ENCODE peak calls at places on chromosomes 16 and 17, in seven cellular contexts. G is tibial nerve, O is Caco-2, X is uterus, Q is fibroblast of lung, M is left lung, C is epithelial cell of esophagus. P is an unnamed sample.
A peak's percentile ranks its signal among the peaks of the same experiment; 100 is the strongest.

GRCh38 chr17:48814504-48814903 is 2.5 kb downstream of the TTLL6 start:
- DNase-seq in G (no peak), O (peak; percentile 87), X (peak; percentile 22), Q (peak; percentile 51), M (no peak), C (peak; percentile 58), P (no peak)

GRCh38 chr17:41265078-41265477 is at the start of gene KRTAP9-6:
- DNase-seq in G (no peak), O (no peak), X (no peak), Q (no peak), M (no peak), C (no peak), P (no peak)

GRCh38 chr17:28744104-28744801 is 442 bp downstream of the TRAF4 start:
- DNase-seq in G (no peak), O (peak; percentile 90), X (peak; percentile 67), Q (peak; percentile 65), M (peak; percentile 86), C (peak; percentile 37), P (no peak)

GRCh38 chr17:34117811-34118210 is 137.3 kb upstream of the CCL2 start:
- DNase-seq in G (no peak), O (no peak), X (no peak), Q (no peak), M (no peak), C (no peak), P (no peak)

GRCh38 chr16:19809121-19809635 is 75.5 kb downstream of the GPRC5B start:
- DNase-seq in G (no peak), O (no peak), X (no peak), Q (no peak), M (peak; percentile 48), C (no peak), P (no peak)

GRCh38 chr16:3610698-3611144 is 685 bp downstream of the SLX4 start:
- DNase-seq in G (no peak), O (no peak), X (no peak), Q (no peak), M (no peak), C (peak; percentile 23), P (no peak)

GRCh38 chr17:42163113-42163512 is 8.3 kb upstream of the RAB5C start:
- DNase-seq in G (no peak), O (no peak), X (no peak), Q (no peak), M (no peak), C (no peak), P (no peak)

GRCh38 chr16:69567031-69567680 is 1.4 kb downstream of the NFAT5 start:
- DNase-seq in G (no peak), O (peak; percentile 52), X (no peak), Q (no peak), M (no peak), C (peak; percentile 61), P (no peak)

GRCh38 chr16:82192665-82193064 is 22.6 kb upstream of the MPHOSPH6 start:
- DNase-seq in G (no peak), O (no peak), X (no peak), Q (peak; percentile 62), M (no peak), C (peak; percentile 91), P (no peak)

GRCh38 chr17:492015-492399 is 139.4 kb upstream of the RPH3AL start:
- DNase-seq in G (no peak), O (no peak), X (no peak), Q (no peak), M (no peak), C (no peak), P (no peak)

GRCh38 chr16:74275031-74275636 is 21.5 kb upstream of the PSMD7 start:
- DNase-seq in G (no peak), O (no peak), X (no peak), Q (peak; percentile 53), M (no peak), C (peak; percentile 46), P (no peak)

GRCh38 chr16:77732241-77732946 is 10.1 kb downstream of the NUDT7 start:
- DNase-seq in G (no peak), O (no peak), X (no peak), Q (peak; percentile 84), M (no peak), C (peak; percentile 79), P (no peak)

GRCh38 chr17:71127416-71127815 is 958.1 kb downstream of the KCNJ2 start:
- DNase-seq in G (no peak), O (no peak), X (no peak), Q (no peak), M (no peak), C (no peak), P (no peak)

GRCh38 chr17:81665205-81666091 is 957 bp downstream of the OXLD1 start:
- DNase-seq in G (no peak), O (peak; percentile 65), X (no peak), Q (peak; percentile 23), M (no peak), C (peak; percentile 38), P (no peak)

GRCh38 chr17:58308985-58309917 is 19.3 kb downstream of the TSPOAP1 start:
- DNase-seq in G (no peak), O (no peak), X (peak; percentile 7), Q (no peak), M (peak; percentile 49), C (no peak), P (no peak)

GRCh38 chr16:49081556-49081955 is 200.1 kb downstream of the CBLN1 start:
- DNase-seq in G (no peak), O (no peak), X (no peak), Q (no peak), M (no peak), C (peak; percentile 73), P (no peak)

GRCh38 chr16:20326336-20326735 is 977 bp downstream of the GP2 start:
- DNase-seq in G (no peak), O (no peak), X (no peak), Q (no peak), M (no peak), C (no peak), P (no peak)

GRCh38 chr16:472199-472504 is 46.7 kb downstream of the RAB11FIP3 start:
- DNase-seq in G (no peak), O (no peak), X (no peak), Q (no peak), M (no peak), C (no peak), P (no peak)

GRCh38 chr16:81798311-81799137 is 19.4 kb downstream of the PLCG2 start:
- DNase-seq in G (no peak), O (no peak), X (no peak), Q (no peak), M (peak; percentile 89), C (no peak), P (no peak)

GRCh38 chr17:61363601-61364462 is 35.8 kb upstream of the TBX2 start:
- DNase-seq in G (no peak), O (no peak), X (no peak), Q (no peak), M (no peak), C (no peak), P (no peak)

GRCh38 chr17:49454050-49454449 is 39.4 kb upstream of the PHB1 start:
- DNase-seq in G (peak; percentile 23), O (no peak), X (no peak), Q (no peak), M (no peak), C (no peak), P (no peak)

GRCh38 chr16:83689385-83689831 is 118.4 kb upstream of the HSBP1 start:
- DNase-seq in G (no peak), O (no peak), X (no peak), Q (peak; percentile 92), M (no peak), C (peak; percentile 95), P (no peak)

GRCh38 chr17:27848941-27849340 is 44.2 kb downstream of the LYRM9 start:
- DNase-seq in G (no peak), O (no peak), X (no peak), Q (no peak), M (no peak), C (no peak), P (no peak)

GRCh38 chr17:4823373-4824089 is 9.6 kb upstream of the MINK1 start:
- DNase-seq in G (no peak), O (no peak), X (no peak), Q (no peak), M (no peak), C (no peak), P (no peak)

GRCh38 chr17:73952136-73952497 is 251.4 kb upstream of the RPL38 start:
- DNase-seq in G (no peak), O (no peak), X (no peak), Q (no peak), M (no peak), C (no peak), P (no peak)
- H3K4me3 ChIP-seq in G (no peak overlapping the region), O (no peak overlapping the region), X (no peak overlapping the region), Q (no peak overlapping the region), M (no peak overlapping the region), C (no peak overlapping the region), P (no peak overlapping the region)

GRCh38 chr17:44636562-44636961 is 19.7 kb upstream of the MEIOC start:
- DNase-seq in G (no peak), O (no peak), X (no peak), Q (peak; percentile 81), M (no peak), C (peak; percentile 50), P (no peak)
- TF ChIP-seq CTCF in G (peak; percentile 79), O (peak; percentile 51), X (peak; percentile 48), Q (peak; percentile 52), M (peak; percentile 26), C (peak; percentile 44), P (peak; percentile 54)

DNA sequence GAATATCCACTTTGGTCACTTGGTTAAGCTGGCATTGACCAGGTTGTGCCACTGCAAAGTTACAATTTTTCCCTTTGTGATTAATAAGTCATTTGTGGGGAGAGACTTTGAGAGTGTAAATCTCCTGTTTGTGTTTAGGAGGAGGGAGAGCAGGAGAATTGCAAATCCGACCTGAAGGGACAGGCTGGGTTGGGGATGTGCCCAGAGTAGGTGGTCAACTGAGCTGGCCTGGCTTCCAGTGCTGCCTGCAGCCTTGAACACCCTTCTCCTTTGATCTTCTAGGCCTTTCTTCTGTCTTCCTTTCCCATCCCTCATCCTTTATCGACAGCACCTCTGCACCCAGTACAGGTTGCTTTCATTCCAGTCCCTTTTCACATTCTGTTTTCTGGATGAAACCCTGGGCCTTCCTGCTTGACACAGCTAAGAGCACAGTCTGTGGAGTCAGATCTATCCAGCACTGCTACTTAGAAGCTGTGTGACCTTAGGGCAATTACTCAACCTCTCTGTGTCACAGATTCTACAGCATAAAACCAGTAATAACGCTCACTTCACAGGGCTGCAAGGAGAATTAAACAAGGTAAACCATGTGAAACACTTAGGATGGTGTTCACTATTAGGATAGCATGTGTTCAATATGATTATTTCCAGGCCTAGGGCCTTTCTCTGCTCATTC is 969 bp upstream of the CSNK2A2 start:
- DNase-seq in G (no peak), O (no peak), X (no peak), Q (no peak), M (no peak), C (no peak), P (no peak)
- H3K4me3 ChIP-seq in G (no peak overlapping the region), O (no peak overlapping the region), X (no peak overlapping the region), Q (no peak overlapping the region), M (no peak overlapping the region), C (no peak overlapping the region), P (no peak overlapping the region)

GRCh38 chr17:39517224-39517623 is 55.9 kb downstream of the CDK12 start:
- DNase-seq in G (no peak), O (no peak), X (no peak), Q (no peak), M (no peak), C (no peak), P (no peak)
- TF ChIP-seq CTCF in G (no peak), O (no peak), X (no peak), Q (no peak), M (no peak), C (no peak), P (no peak)